ENCODE peak calls at places on chromosomes 5 and 9, in nine cellular contexts. R is breast epithelium, E is GM23338, A is astrocyte of the cerebellum, W is upper lobe of right lung, S is cardiac fibroblast, Y is heart right ventricle, Z is GM06990, Q is tibial nerve. G is an unnamed sample.

GRCh38 chr5:140391732-140392131 is 9.9 kb upstream of the ANKHD1 start:
- DNase-seq in W (no peak), A (no peak), Z (no peak), S (no peak), Y (no peak), E (no peak), Q (no peak), R (no peak), G (no peak)

GRCh38 chr9:137892424-137893191 is 15.0 kb downstream of the CACNA1B start:
- DNase-seq in Q (no peak), R (no peak), A (no peak), W (peak), S (no peak), E (no peak), Y (no peak), Z (no peak), G (no peak)

GRCh38 chr9:93156475-93157008 is 22.5 kb upstream of the NINJ1 start:
- DNase-seq in S (no peak), W (no peak), Q (no peak), R (no peak), Y (no peak), Z (peak), A (no peak), E (no peak), G (no peak)

GRCh38 chr5:121913397-121913796 is 48.4 kb upstream of the SRFBP1 start:
- DNase-seq in Z (no peak), R (no peak), W (no peak), E (no peak), Y (no peak), Q (no peak), A (no peak), S (no peak), G (no peak)

GRCh38 chr9:133981958-133982681 is 10.0 kb downstream of the VAV2 start:
- DNase-seq in S (no peak), R (no peak), Z (no peak), A (no peak), E (peak), W (peak), Y (no peak), Q (no peak), G (no peak)

GRCh38 chr5:159161361-159162214 is 47.8 kb downstream of the RNF145 start:
- DNase-seq in W (no peak), Q (no peak), E (peak), Z (no peak), A (no peak), R (no peak), S (no peak), Y (no peak), G (peak)

GRCh38 chr9:86413966-86414880 is 60.0 kb upstream of the TUT7 start:
- DNase-seq in R (no peak), Y (no peak), S (peak), A (no peak), E (peak), W (no peak), Z (no peak), Q (no peak), G (peak)

GRCh38 chr5:54186912-54187445 is 123.4 kb downstream of the ARL15 start:
- DNase-seq in Q (no peak), W (no peak), A (no peak), S (no peak), R (no peak), E (peak), Y (peak), Z (no peak), G (no peak)

GRCh38 chr5:36090033-36090432 is 23.4 kb upstream of the UGT3A2 start:
- DNase-seq in A (no peak), Y (no peak), S (peak), R (no peak), E (peak), Z (no peak), Q (no peak), W (no peak), G (peak)

GRCh38 chr5:41852293-41852692 is 17.9 kb downstream of the OXCT1 start:
- DNase-seq in R (no peak), Z (no peak), S (no peak), E (no peak), A (no peak), W (no peak), Q (no peak), Y (no peak), G (no peak)

GRCh38 chr9:128910906-128911305 is 9.9 kb upstream of the PHYHD1 start:
- DNase-seq in S (no peak), R (no peak), Z (no peak), Y (no peak), E (no peak), A (no peak), Q (no peak), W (no peak), G (no peak)

GRCh38 chr9:38771593-38771992 is 51.7 kb upstream of the FAM240B start:
- DNase-seq in A (no peak), Z (no peak), Q (no peak), Y (no peak), R (no peak), S (no peak), W (no peak), E (no peak), G (no peak)

GRCh38 chr5:8825161-8825757 is 720.6 kb downstream of the SEMA5A start:
- DNase-seq in W (no peak), Z (no peak), S (peak), R (no peak), A (no peak), E (no peak), Y (no peak), Q (no peak), G (peak)

GRCh38 chr5:38768411-38769211 is 77.2 kb upstream of the OSMR start:
- DNase-seq in E (no peak), W (no peak), Q (no peak), Z (no peak), R (no peak), Y (no peak), A (no peak), S (no peak), G (no peak)

GRCh38 chr5:137217599-137218200 is 281.4 kb downstream of the SPOCK1 start:
- DNase-seq in S (peak), Q (no peak), E (no peak), Y (no peak), Z (no peak), R (no peak), A (no peak), W (no peak), G (no peak)

GRCh38 chr5:137218471-137218870 is 280.7 kb downstream of the SPOCK1 start:
- DNase-seq in Y (no peak), A (peak), W (no peak), Z (no peak), R (no peak), E (no peak), S (peak), Q (no peak), G (no peak)

GRCh38 chr5:137221914-137222313 is 277.2 kb downstream of the SPOCK1 start:
- DNase-seq in Y (no peak), E (no peak), W (no peak), Z (no peak), Q (no peak), S (no peak), R (no peak), A (no peak), G (no peak)

GRCh38 chr5:137218896-137219295 is 280.2 kb downstream of the SPOCK1 start:
- DNase-seq in Q (no peak), E (no peak), Y (no peak), R (no peak), W (no peak), Z (no peak), S (peak), A (no peak), G (no peak)

GRCh38 chr5:137220523-137220927 is 278.6 kb downstream of the SPOCK1 start:
- DNase-seq in W (no peak), Y (no peak), S (peak), Z (peak), E (peak), R (no peak), A (no peak), Q (no peak), G (peak)
- TF ChIP-seq CTCF in W (peak), Y (peak), S (peak), Z (peak), E (peak), R (peak), A (peak), Q (peak), G (peak)

GRCh38 chr5:80408976-80409926 is 1.4 kb downstream of the ZFYVE16 start:
- DNase-seq in S (peak), A (no peak), Z (no peak), W (no peak), E (peak), Q (no peak), R (no peak), Y (no peak), G (peak)
- H3K4me3 ChIP-seq in S (peak), A (peak), Z (peak), W (peak), E (peak), Q (peak), R (peak), Y (peak), G (peak)

GRCh38 chr9:107351382-107352045 is 68.4 kb downstream of the RAD23B start:
- DNase-seq in Z (no peak), A (no peak), W (no peak), E (no peak), S (no peak), Q (no peak), Y (no peak), R (no peak), G (no peak)
- TF ChIP-seq CTCF in Z (no peak), A (no peak), W (no peak), E (no peak), S (no peak), Q (no peak), Y (no peak), R (no peak), G (no peak)

GRCh38 chr5:43554497-43554896 is 2.4 kb downstream of the PAIP1 start:
- DNase-seq in Z (no peak), Y (no peak), A (no peak), S (no peak), Q (no peak), R (no peak), W (no peak), E (no peak), G (no peak)
- H3K4me3 ChIP-seq in Z (peak), Y (no peak), A (peak), S (no peak), Q (no peak), R (peak), W (no peak), E (peak), G (peak)

GRCh38 chr9:103167530-103167929 is 172.4 kb downstream of the CYLC2 start:
- DNase-seq in Z (no peak), W (no peak), Y (no peak), A (no peak), R (no peak), Q (no peak), E (no peak), S (no peak), G (no peak)

GRCh38 chr9:103168254-103168653 is 173.1 kb downstream of the CYLC2 start:
- DNase-seq in W (no peak), S (no peak), E (no peak), Y (no peak), Q (no peak), A (no peak), Z (no peak), R (no peak), G (no peak)

DNA sequence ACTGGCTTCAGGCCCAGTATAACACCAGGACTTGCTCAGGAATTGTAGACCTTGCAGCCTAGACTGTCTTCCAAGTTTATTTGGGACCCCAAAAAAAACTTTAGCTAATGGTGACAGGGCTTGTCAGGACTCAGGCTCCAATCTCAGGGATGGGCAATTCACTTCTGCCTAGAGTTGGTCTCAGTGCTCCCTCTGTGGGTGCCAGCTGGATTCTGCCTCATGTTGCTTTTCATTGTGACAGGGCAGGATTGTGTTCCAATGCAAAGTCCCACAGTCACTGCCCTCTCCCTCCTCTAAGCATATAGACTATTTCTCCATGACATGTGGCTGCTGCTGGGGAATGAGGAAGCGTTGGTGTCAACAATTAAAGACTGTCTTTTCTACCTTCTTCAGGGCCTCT is 174.7 kb downstream of the CYLC2 start:
- DNase-seq in A (no peak), Q (no peak), R (no peak), E (no peak), W (no peak), S (no peak), Z (no peak), Y (no peak), G (no peak)
- TF ChIP-seq CTCF in A (no peak), Q (no peak), R (no peak), E (no peak), W (no peak), S (no peak), Z (no peak), Y (no peak), G (no peak)

GRCh38 chr9:99835142-99835541 is 13.5 kb downstream of the NR4A3 start:
- DNase-seq in Z (no peak), R (no peak), Y (no peak), A (no peak), E (no peak), W (no peak), S (no peak), Q (no peak), G (no peak)

GRCh38 chr9:99835581-99835980 is 13.9 kb downstream of the NR4A3 start:
- DNase-seq in S (no peak), E (no peak), Y (no peak), Q (no peak), R (no peak), Z (no peak), W (no peak), A (no peak), G (no peak)

GRCh38 chr9:99834474-99834873 is 12.8 kb downstream of the NR4A3 start:
- DNase-seq in Z (no peak), Y (no peak), E (no peak), A (no peak), S (no peak), R (no peak), W (no peak), Q (no peak), G (no peak)

GRCh38 chr9:99845063-99845462 is 23.4 kb downstream of the NR4A3 start:
- DNase-seq in R (no peak), Z (no peak), Q (no peak), S (no peak), E (no peak), A (no peak), Y (no peak), W (no peak), G (no peak)

GRCh38 chr9:99840061-99840460 is 18.4 kb downstream of the NR4A3 start:
- DNase-seq in Q (no peak), R (no peak), A (no peak), E (no peak), Y (no peak), S (no peak), Z (no peak), W (no peak), G (no peak)
- H3K4me3 ChIP-seq in Q (no peak), R (no peak), A (no peak), E (no peak), Y (no peak), S (no peak), Z (no peak), W (no peak), G (no peak)

GRCh38 chr9:105658351-105658750 is 3.9 kb upstream of the TAL2 start:
- DNase-seq in S (no peak), Z (no peak), A (no peak), E (no peak), R (no peak), Q (no peak), W (no peak), Y (no peak), G (no peak)

GRCh38 chr9:105661011-105661410 is 1.2 kb upstream of the TAL2 start:
- DNase-seq in Q (no peak), S (no peak), A (no peak), Z (no peak), Y (no peak), R (no peak), W (no peak), E (no peak), G (no peak)

GRCh38 chr9:105651806-105652205 is 10.5 kb upstream of the TAL2 start:
- DNase-seq in S (no peak), Q (no peak), R (no peak), Y (no peak), A (no peak), W (no peak), E (peak), Z (no peak), G (no peak)

DNA sequence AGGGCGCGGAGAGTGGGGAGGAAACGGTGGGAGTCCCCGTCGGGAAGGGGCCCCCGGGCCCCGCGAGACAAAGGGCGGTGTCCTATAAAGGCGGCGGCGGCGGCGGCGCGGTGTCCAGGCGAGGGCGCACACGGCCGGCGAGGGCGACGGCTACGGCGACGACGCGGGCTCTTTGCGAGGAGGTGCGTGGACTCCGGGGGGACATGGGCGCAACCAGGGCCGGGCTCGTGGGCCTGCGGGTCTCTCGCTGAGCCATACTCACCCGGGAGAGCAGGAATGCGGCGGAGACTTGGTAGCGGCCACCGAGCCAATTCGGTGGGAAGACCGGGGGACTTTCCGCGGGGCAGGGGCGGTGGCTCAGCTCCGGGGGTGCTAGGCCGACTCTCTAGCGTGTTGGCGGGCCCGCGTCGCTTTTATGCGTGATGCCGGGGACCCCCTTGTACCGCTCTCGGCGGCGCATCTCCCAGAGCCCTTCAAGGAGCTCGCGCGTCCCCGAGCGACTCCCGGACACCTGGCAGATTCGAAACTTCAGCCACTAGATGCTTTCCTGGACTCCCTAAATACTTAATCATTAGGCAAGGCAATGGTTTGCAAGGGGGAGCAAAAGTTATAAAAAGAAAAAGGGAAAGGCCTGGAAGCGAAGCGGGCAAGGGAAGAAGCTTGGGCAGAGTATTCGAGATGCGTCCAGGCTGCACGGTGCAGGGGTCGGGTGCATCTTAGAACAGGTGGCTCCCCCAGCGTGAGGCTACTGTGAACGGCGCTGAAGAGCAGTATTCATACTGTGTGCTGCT is 5.9 kb upstream of the TAL2 start:
- DNase-seq in Q (no peak), Y (peak), S (no peak), E (peak), Z (peak), W (no peak), R (no peak), A (no peak), G (no peak)
- TF ChIP-seq CTCF in Q (peak), Y (peak), S (no peak), E (peak), Z (peak), W (no peak), R (no peak), A (peak), G (no peak)

DNA sequence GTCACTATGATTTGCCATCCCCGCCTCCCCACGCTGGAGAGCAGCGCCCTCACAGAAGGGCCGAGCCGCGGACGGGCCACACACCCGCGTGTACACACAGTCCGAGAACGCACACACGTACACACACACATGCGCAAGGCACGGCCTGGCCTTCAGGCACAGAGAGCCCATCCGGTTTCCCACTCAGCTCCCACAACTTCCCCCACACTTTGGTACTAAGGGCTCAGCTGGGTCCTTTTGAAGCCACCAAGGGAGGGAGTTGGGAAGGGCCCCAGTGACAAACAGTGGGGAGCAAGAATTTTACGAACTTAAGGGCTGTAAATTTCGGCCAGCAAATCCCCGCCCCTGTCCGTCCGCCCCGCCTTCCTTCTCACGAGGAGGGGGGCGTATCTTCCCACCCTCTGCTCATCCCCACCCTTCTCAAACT is 133.3 kb upstream of the HAND1 start:
- DNase-seq in Y (no peak), Z (peak), Q (no peak), S (peak), A (no peak), E (peak), W (no peak), R (no peak), G (peak)
- H3K4me3 ChIP-seq in Y (peak), Z (peak), Q (no peak), S (peak), A (peak), E (peak), W (peak), R (peak), G (peak)

GRCh38 chr9:318646-319045 is 104.0 kb downstream of the DOCK8 start:
- DNase-seq in A (no peak), Y (no peak), W (no peak), Q (no peak), E (no peak), R (no peak), S (no peak), Z (no peak), G (no peak)

GRCh38 chr9:311837-312236 is 97.2 kb downstream of the DOCK8 start:
- DNase-seq in Y (no peak), S (no peak), W (no peak), Z (no peak), E (no peak), R (no peak), A (no peak), Q (no peak), G (no peak)

GRCh38 chr9:312596-313320 is 98.1 kb downstream of the DOCK8 start:
- DNase-seq in R (no peak), Z (no peak), A (no peak), E (no peak), W (no peak), Y (no peak), Q (no peak), S (no peak), G (no peak)

GRCh38 chr9:316382-316965 is 101.8 kb downstream of the DOCK8 start:
- DNase-seq in A (no peak), Y (no peak), Q (no peak), Z (no peak), S (no peak), R (no peak), E (no peak), W (no peak), G (no peak)
- TF ChIP-seq CTCF in A (no peak), Y (no peak), Q (no peak), Z (no peak), S (no peak), R (no peak), E (no peak), W (peak), G (no peak)

DNA sequence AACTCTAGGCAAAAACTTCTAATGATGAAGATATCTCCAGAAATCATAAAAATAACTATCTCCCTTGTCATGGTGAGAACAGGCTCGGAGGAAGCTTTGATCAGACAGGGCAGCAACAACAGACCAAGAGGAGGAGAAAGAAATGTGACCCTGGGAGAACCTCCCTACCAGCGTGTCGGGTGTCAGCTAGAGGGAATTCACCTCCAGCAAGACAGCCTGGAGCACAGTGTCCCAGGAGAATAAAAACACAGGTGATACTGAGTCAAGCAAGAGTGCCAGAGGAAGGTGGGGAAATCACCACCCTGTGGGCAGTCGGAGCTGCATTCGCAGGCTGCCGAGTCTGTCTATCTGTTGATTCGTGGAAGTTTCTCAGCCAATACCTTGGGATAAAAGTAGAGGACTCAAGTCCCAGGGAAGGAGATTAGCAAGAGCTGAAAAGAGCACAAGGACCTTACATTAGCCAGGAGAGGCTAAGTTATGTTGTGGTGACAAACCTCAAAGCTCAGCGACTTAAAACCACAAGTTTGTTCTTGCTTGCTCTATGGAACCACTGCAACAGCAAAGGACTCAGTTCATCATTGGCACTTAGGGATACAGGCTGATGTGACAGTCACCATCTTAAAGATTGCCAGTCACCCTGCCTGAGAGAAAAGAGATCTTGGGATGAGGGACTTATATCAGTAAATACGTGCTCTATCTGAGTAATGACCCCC is 598.3 kb downstream of the CCDC171 start:
- DNase-seq in Z (no peak), W (no peak), R (no peak), Q (no peak), A (no peak), E (no peak), S (no peak), Y (no peak), G (no peak)
- H3K4me3 ChIP-seq in Z (no peak), W (no peak), R (no peak), Q (no peak), A (no peak), E (no peak), S (no peak), Y (no peak), G (no peak)

G was measured in choroid plexus epithelial cell.